ENCODE peak calls at places on chromosomes 5 and 9, in eight cellular contexts. One of them, this sample, is unnamed.

GRCh38 chr5:64603676-64604075 is 86.6 kb upstream of the SHISAL2B start:
- DNase-seq in skeletal muscle cell: no peak
- DNase-seq in ACHN: no peak
- DNase-seq in stimulated activated CD4-positive, alpha-beta T cell treated with anti-CD3 and anti-CD28 coated beads, TNF-alpha, amount 100 ng/mL, for 1 hour: no peak
- DNase-seq in Right ventricle myocardium superior: no peak
- DNase-seq in NCI-H345: no peak
- DNase-seq in activated T-cell treated with anti-CD3 and anti-CD28 coated beads for 24 hours: no peak
- DNase-seq in OCI-LY7: no peak
- DNase-seq in this sample: no peak

GRCh38 chr5:9025942-9026341 is 519.9 kb downstream of the SEMA5A start:
- DNase-seq in skeletal muscle cell: no peak
- DNase-seq in ACHN: no peak
- DNase-seq in stimulated activated CD4-positive, alpha-beta T cell treated with anti-CD3 and anti-CD28 coated beads, TNF-alpha, amount 100 ng/mL, for 1 hour: no peak
- DNase-seq in Right ventricle myocardium superior: no peak
- DNase-seq in NCI-H345: no peak
- DNase-seq in activated T-cell treated with anti-CD3 and anti-CD28 coated beads for 24 hours: no peak
- DNase-seq in OCI-LY7: no peak
- DNase-seq in this sample: no peak

GRCh38 chr9:81268048-81268447 is 421.3 kb downstream of the TLE1 start:
- DNase-seq in skeletal muscle cell: peak
- DNase-seq in ACHN: no peak
- DNase-seq in stimulated activated CD4-positive, alpha-beta T cell treated with anti-CD3 and anti-CD28 coated beads, TNF-alpha, amount 100 ng/mL, for 1 hour: no peak
- DNase-seq in Right ventricle myocardium superior: no peak
- DNase-seq in NCI-H345: no peak
- DNase-seq in activated T-cell treated with anti-CD3 and anti-CD28 coated beads for 24 hours: no peak
- DNase-seq in OCI-LY7: no peak
- DNase-seq in this sample: no peak

GRCh38 chr5:77211013-77211690 is 672 bp downstream of the PDE8B start:
- DNase-seq in skeletal muscle cell: no peak
- DNase-seq in ACHN: no peak
- DNase-seq in stimulated activated CD4-positive, alpha-beta T cell treated with anti-CD3 and anti-CD28 coated beads, TNF-alpha, amount 100 ng/mL, for 1 hour: no peak
- DNase-seq in Right ventricle myocardium superior: no peak
- DNase-seq in NCI-H345: peak
- DNase-seq in activated T-cell treated with anti-CD3 and anti-CD28 coated beads for 24 hours: no peak
- DNase-seq in OCI-LY7: no peak
- DNase-seq in this sample: no peak

GRCh38 chr5:173454381-173454763 is 126.2 kb upstream of the STC2 start:
- DNase-seq in skeletal muscle cell: no peak
- DNase-seq in ACHN: peak
- DNase-seq in stimulated activated CD4-positive, alpha-beta T cell treated with anti-CD3 and anti-CD28 coated beads, TNF-alpha, amount 100 ng/mL, for 1 hour: no peak
- DNase-seq in Right ventricle myocardium superior: no peak
- DNase-seq in NCI-H345: no peak
- DNase-seq in activated T-cell treated with anti-CD3 and anti-CD28 coated beads for 24 hours: no peak
- DNase-seq in OCI-LY7: no peak
- DNase-seq in this sample: no peak

GRCh38 chr5:34410411-34411139 is 245.6 kb upstream of the RAI14 start:
- DNase-seq in skeletal muscle cell: no peak
- DNase-seq in ACHN: no peak
- DNase-seq in stimulated activated CD4-positive, alpha-beta T cell treated with anti-CD3 and anti-CD28 coated beads, TNF-alpha, amount 100 ng/mL, for 1 hour: no peak
- DNase-seq in Right ventricle myocardium superior: no peak
- DNase-seq in NCI-H345: no peak
- DNase-seq in activated T-cell treated with anti-CD3 and anti-CD28 coated beads for 24 hours: no peak
- DNase-seq in OCI-LY7: no peak
- DNase-seq in this sample: no peak

GRCh38 chr5:158812381-158812780 is 287.3 kb downstream of the EBF1 start:
- DNase-seq in skeletal muscle cell: no peak
- DNase-seq in ACHN: no peak
- DNase-seq in stimulated activated CD4-positive, alpha-beta T cell treated with anti-CD3 and anti-CD28 coated beads, TNF-alpha, amount 100 ng/mL, for 1 hour: peak
- DNase-seq in Right ventricle myocardium superior: no peak
- DNase-seq in NCI-H345: no peak
- DNase-seq in activated T-cell treated with anti-CD3 and anti-CD28 coated beads for 24 hours: peak
- DNase-seq in OCI-LY7: peak
- DNase-seq in this sample: no peak

GRCh38 chr9:13529321-13530104 is 250.0 kb upstream of the MPDZ start:
- DNase-seq in skeletal muscle cell: no peak
- DNase-seq in ACHN: no peak
- DNase-seq in stimulated activated CD4-positive, alpha-beta T cell treated with anti-CD3 and anti-CD28 coated beads, TNF-alpha, amount 100 ng/mL, for 1 hour: no peak
- DNase-seq in Right ventricle myocardium superior: no peak
- DNase-seq in NCI-H345: peak
- DNase-seq in activated T-cell treated with anti-CD3 and anti-CD28 coated beads for 24 hours: no peak
- DNase-seq in OCI-LY7: no peak
- DNase-seq in this sample: peak

GRCh38 chr5:1052641-1053390 is 44.2 kb downstream of the NKD2 start:
- DNase-seq in skeletal muscle cell: no peak
- DNase-seq in ACHN: no peak
- DNase-seq in stimulated activated CD4-positive, alpha-beta T cell treated with anti-CD3 and anti-CD28 coated beads, TNF-alpha, amount 100 ng/mL, for 1 hour: no peak
- DNase-seq in Right ventricle myocardium superior: peak
- DNase-seq in NCI-H345: no peak
- DNase-seq in activated T-cell treated with anti-CD3 and anti-CD28 coated beads for 24 hours: no peak
- DNase-seq in OCI-LY7: peak
- DNase-seq in this sample: no peak

GRCh38 chr5:147426928-147427327 is 82.9 kb downstream of the DPYSL3 start:
- DNase-seq in skeletal muscle cell: no peak
- DNase-seq in ACHN: no peak
- DNase-seq in stimulated activated CD4-positive, alpha-beta T cell treated with anti-CD3 and anti-CD28 coated beads, TNF-alpha, amount 100 ng/mL, for 1 hour: no peak
- DNase-seq in Right ventricle myocardium superior: no peak
- DNase-seq in NCI-H345: no peak
- DNase-seq in activated T-cell treated with anti-CD3 and anti-CD28 coated beads for 24 hours: no peak
- DNase-seq in OCI-LY7: no peak
- DNase-seq in this sample: no peak

GRCh38 chr5:124901081-124901480 is 154.6 kb upstream of the ZNF608 start:
- DNase-seq in skeletal muscle cell: no peak
- DNase-seq in ACHN: no peak
- DNase-seq in stimulated activated CD4-positive, alpha-beta T cell treated with anti-CD3 and anti-CD28 coated beads, TNF-alpha, amount 100 ng/mL, for 1 hour: no peak
- DNase-seq in Right ventricle myocardium superior: no peak
- DNase-seq in NCI-H345: no peak
- DNase-seq in activated T-cell treated with anti-CD3 and anti-CD28 coated beads for 24 hours: no peak
- DNase-seq in OCI-LY7: no peak
- DNase-seq in this sample: no peak

GRCh38 chr9:115422932-115423440 is 305.0 kb upstream of the TNC start:
- DNase-seq in skeletal muscle cell: no peak
- DNase-seq in ACHN: no peak
- DNase-seq in stimulated activated CD4-positive, alpha-beta T cell treated with anti-CD3 and anti-CD28 coated beads, TNF-alpha, amount 100 ng/mL, for 1 hour: no peak
- DNase-seq in Right ventricle myocardium superior: no peak
- DNase-seq in NCI-H345: no peak
- DNase-seq in activated T-cell treated with anti-CD3 and anti-CD28 coated beads for 24 hours: no peak
- DNase-seq in OCI-LY7: no peak
- DNase-seq in this sample: peak